ENCODE peak calls at places on chromosomes 16 and 17, in six cellular contexts. U is RPMI7951, Q is NCI-H2081, T is ACHN, Y is OCI-LY7, L is SW480. V is an unnamed sample.

GRCh38 chr17:51230306-51230705 is 29.5 kb downstream of the MBTD1 start:
- DNase-seq in U (no peak), Q (no peak), T (no peak), Y (peak), L (no peak), V (no peak)

GRCh38 chr17:2624292-2624731 is 30.9 kb downstream of the PAFAH1B1 start:
- DNase-seq in U (no peak), Q (no peak), T (no peak), Y (peak), L (no peak), V (no peak)

GRCh38 chr17:78204387-78205123 is 9.5 kb upstream of the BIRC5 start:
- DNase-seq in U (no peak), Q (no peak), T (no peak), Y (no peak), L (no peak), V (no peak)

GRCh38 chr17:52982331-52982730 is 823.8 kb upstream of the CA10 start:
- DNase-seq in U (no peak), Q (no peak), T (no peak), Y (no peak), L (no peak), V (no peak)

GRCh38 chr17:47621293-47622178 is 28.2 kb upstream of the KPNB1 start:
- DNase-seq in U (peak), Q (no peak), T (peak), Y (no peak), L (peak), V (peak)

GRCh38 chr16:1979271-1980025 is 1.8 kb downstream of the NOXO1 start:
- DNase-seq in U (no peak), Q (peak), T (no peak), Y (no peak), L (peak), V (no peak)

GRCh38 chr16:26952411-26952810 is 114.3 kb upstream of the C16orf82 start:
- DNase-seq in U (no peak), Q (no peak), T (no peak), Y (no peak), L (no peak), V (no peak)

GRCh38 chr17:1467898-1468492 is 12.0 kb upstream of the CRK start:
- DNase-seq in U (no peak), Q (no peak), T (no peak), Y (no peak), L (no peak), V (no peak)

GRCh38 chr16:1919680-1919998 is 1.4 kb upstream of the HS3ST6 start:
- DNase-seq in U (no peak), Q (no peak), T (no peak), Y (no peak), L (no peak), V (no peak)

GRCh38 chr16:71722801-71723536 is 1.5 kb downstream of the PHLPP2 start:
- DNase-seq in U (peak), Q (peak), T (peak), Y (peak), L (peak), V (peak)

GRCh38 chr16:82603784-82604411 is 22.9 kb upstream of the CDH13 start:
- DNase-seq in U (peak), Q (peak), T (peak), Y (peak), L (peak), V (peak)

GRCh38 chr17:78652913-78653312 is 75.7 kb upstream of the DNAH17 start:
- DNase-seq in U (no peak), Q (no peak), T (no peak), Y (no peak), L (no peak), V (no peak)

GRCh38 chr16:50340578-50340977 is 28.2 kb downstream of the BRD7 start:
- DNase-seq in U (no peak), Q (no peak), T (no peak), Y (no peak), L (no peak), V (no peak)

GRCh38 chr16:57534881-57535658 is 1.3 kb downstream of the CCDC102A start:
- DNase-seq in U (no peak), Q (no peak), T (no peak), Y (no peak), L (no peak), V (no peak)

GRCh38 chr16:84582958-84583516 is 34.8 kb downstream of the COTL1 start:
- DNase-seq in U (peak), Q (no peak), T (peak), Y (no peak), L (peak), V (peak)

V was measured in ELR.